ENCODE peak calls at places on chromosomes 7 and 10, in seven cellular contexts. B is transverse colon; H is PC-3; Z is occipital lobe; Q is neural crest cell; D is NCI-H2171 treated with DMSO at 0.1 percent for 48 hours; G is stimulated activated CD8-positive, alpha-beta memory T cell treated with anti-CD3 and anti-CD28 coated beads, Interleukin-15, amount 100 ng/mL, for 24 hours. F is an unnamed sample.

GRCh38 chr10:77090381-77091356 is 546.9 kb downstream of the KCNMA1 start:
- DNase-seq in Z (no peak), B (no peak), D (peak; percentile 83), Q (no peak), H (no peak), G (no peak), F (no peak)

GRCh38 chr10:29140991-29141390 is 147.9 kb upstream of the LYZL1 start:
- DNase-seq in B (no peak), H (peak; percentile 72), D (no peak), Z (no peak), G (no peak), Q (no peak), F (no peak)

GRCh38 chr10:60367431-60367830 is 22.2 kb downstream of the ANK3 start:
- DNase-seq in B (no peak), Z (no peak), Q (no peak), G (no peak), D (no peak), H (no peak), F (no peak)

GRCh38 chr7:80324032-80324431 is 187.8 kb downstream of the GNAT3 start:
- DNase-seq in Z (no peak), G (no peak), Q (no peak), D (no peak), H (peak; percentile 94), B (no peak), F (no peak)

GRCh38 chr7:107090452-107090851 is 45.9 kb downstream of the PRKAR2B start:
- DNase-seq in Z (no peak), H (no peak), G (no peak), B (no peak), D (no peak), Q (no peak), F (no peak)

GRCh38 chr7:16347461-16348192 is 73.7 kb downstream of the CRPPA start:
- DNase-seq in Q (no peak), Z (no peak), H (peak; percentile 15), D (peak; percentile 14), B (no peak), G (no peak), F (no peak)

GRCh38 chr7:128030999-128031681 is at the start of gene LRRC4:
- DNase-seq in Q (peak; percentile 39), G (no peak), Z (no peak), B (peak; percentile 36), H (no peak), D (peak; percentile 53), F (peak; percentile 41)

GRCh38 chr10:125134483-125134848 is 25.9 kb downstream of the CTBP2 start:
- DNase-seq in H (no peak), Q (no peak), B (no peak), G (no peak), D (no peak), Z (no peak), F (no peak)

GRCh38 chr7:128171342-128171918 is 69.6 kb upstream of the LEP start:
- DNase-seq in B (no peak), G (no peak), D (no peak), H (no peak), Q (no peak), Z (no peak), F (no peak)

GRCh38 chr7:12967322-12967721 is 279.9 kb downstream of the ARL4A start:
- DNase-seq in H (no peak), Q (no peak), D (no peak), Z (no peak), G (no peak), B (no peak), F (no peak)

GRCh38 chr10:72062832-72063702 is 25.3 kb downstream of the SPOCK2 start:
- DNase-seq in G (no peak), H (no peak), Z (no peak), B (no peak), Q (no peak), D (no peak), F (no peak)

GRCh38 chr10:101495324-101495925 is 92.6 kb downstream of the POLL start:
- DNase-seq in G (no peak), D (peak; percentile 26), Q (no peak), Z (no peak), B (no peak), H (peak; percentile 30), F (no peak)

GRCh38 chr10:5305374-5305773 is 59.4 kb upstream of the UCN3 start:
- DNase-seq in G (no peak), D (no peak), Z (no peak), H (no peak), B (no peak), Q (no peak), F (no peak)

GRCh38 chr7:151786241-151786640 is 90.7 kb downstream of the PRKAG2 start:
- DNase-seq in Q (no peak), H (no peak), B (no peak), Z (no peak), D (no peak), G (no peak), F (peak; percentile 9)

GRCh38 chr7:151135866-151136514 is 31.5 kb downstream of the GBX1 start:
- DNase-seq in Z (no peak), B (no peak), H (no peak), G (no peak), Q (no peak), D (no peak), F (no peak)

GRCh38 chr7:149773446-149774236 is at the start of gene ZNF467:
- DNase-seq in D (peak; percentile 64), Q (no peak), Z (no peak), B (peak; percentile 70), H (peak; percentile 28), G (no peak), F (peak; percentile 66)

GRCh38 chr7:124420367-124420766 is 345.2 kb downstream of the GPR37 start:
- DNase-seq in Z (no peak), H (no peak), D (no peak), Q (no peak), B (no peak), G (no peak), F (no peak)

GRCh38 chr7:112986256-112987031 is 100.2 kb downstream of the GPR85 start:
- DNase-seq in Q (no peak), B (no peak), H (peak; percentile 23), G (no peak), D (no peak), Z (no peak), F (no peak)

GRCh38 chr10:113096111-113097045 is 146.3 kb downstream of the TCF7L2 start:
- DNase-seq in D (no peak), B (no peak), Q (no peak), Z (no peak), G (no peak), H (no peak), F (no peak)

GRCh38 chr7:75968561-75969001 is 25.8 kb downstream of the TMEM120A start:
- DNase-seq in Z (no peak), D (no peak), B (no peak), Q (no peak), G (no peak), H (no peak), F (no peak)

GRCh38 chr7:114047889-114048288 is 129.1 kb upstream of the PPP1R3A start:
- DNase-seq in Z (no peak), G (no peak), D (no peak), Q (no peak), B (no peak), H (no peak), F (no peak)

GRCh38 chr10:79159141-79159619 is 90.4 kb downstream of the ZMIZ1 start:
- DNase-seq in B (no peak), Z (no peak), Q (no peak), G (no peak), D (no peak), H (peak; percentile 98), F (no peak)

F was measured in mucosa of descending colon.